ENCODE peak calls at places on chromosomes 2 and 18, in nine cellular contexts. One of them, this sample, is unnamed.

GRCh38 chr18:61466736-61467135 is 133.5 kb downstream of the CDH20 start:
- DNase-seq in COR-L47: no peak
- DNase-seq in K562: no peak
- DNase-seq in GM13977: no peak
- DNase-seq in HEK293T: no peak
- DNase-seq in transverse colon: no peak
- DNase-seq in activated CD4-positive, alpha-beta T cell treated with anti-CD3 and anti-CD28 coated beads, Interleukin-2, amount 50 U/mL, for 4 hours: no peak
- DNase-seq in naive B cell: no peak
- DNase-seq in A549: no peak
- DNase-seq in this sample: no peak

GRCh38 chr2:35526741-35527140 is 828.8 kb upstream of the CRIM1 start:
- DNase-seq in naive B cell: no peak
- DNase-seq in activated CD4-positive, alpha-beta T cell treated with anti-CD3 and anti-CD28 coated beads, Interleukin-2, amount 50 U/mL, for 4 hours: no peak
- DNase-seq in GM13977: no peak
- DNase-seq in K562: no peak
- DNase-seq in COR-L47: no peak
- DNase-seq in HEK293T: no peak
- DNase-seq in transverse colon: no peak
- DNase-seq in A549: no peak
- DNase-seq in this sample: no peak

GRCh38 chr18:63850010-63850409 is 37.5 kb upstream of the SERPINB2 start:
- DNase-seq in naive B cell: no peak
- DNase-seq in activated CD4-positive, alpha-beta T cell treated with anti-CD3 and anti-CD28 coated beads, Interleukin-2, amount 50 U/mL, for 4 hours: no peak
- DNase-seq in GM13977: peak; percentile 23
- DNase-seq in K562: no peak
- DNase-seq in A549: peak; percentile 5
- DNase-seq in COR-L47: peak; percentile 84
- DNase-seq in HEK293T: peak; percentile 9
- DNase-seq in transverse colon: no peak
- DNase-seq in this sample: peak; percentile 45

GRCh38 chr18:50203801-50204604 is 9.1 kb upstream of the MYO5B start:
- DNase-seq in A549: peak; percentile 24
- DNase-seq in HEK293T: peak; percentile 65
- DNase-seq in activated CD4-positive, alpha-beta T cell treated with anti-CD3 and anti-CD28 coated beads, Interleukin-2, amount 50 U/mL, for 4 hours: no peak
- DNase-seq in COR-L47: peak; percentile 84
- DNase-seq in K562: peak; percentile 37
- DNase-seq in naive B cell: no peak
- DNase-seq in GM13977: peak; percentile 40
- DNase-seq in transverse colon: peak; percentile 60
- DNase-seq in this sample: peak; percentile 51

GRCh38 chr2:62221141-62221540 is 25.2 kb downstream of the B3GNT2 start:
- DNase-seq in activated CD4-positive, alpha-beta T cell treated with anti-CD3 and anti-CD28 coated beads, Interleukin-2, amount 50 U/mL, for 4 hours: no peak
- DNase-seq in naive B cell: no peak
- DNase-seq in A549: no peak
- DNase-seq in K562: no peak
- DNase-seq in GM13977: no peak
- DNase-seq in HEK293T: no peak
- DNase-seq in COR-L47: peak; percentile 7
- DNase-seq in transverse colon: no peak
- DNase-seq in this sample: no peak

GRCh38 chr2:166170356-166170755 is 42.5 kb upstream of the SCN1A start:
- DNase-seq in K562: no peak
- DNase-seq in transverse colon: no peak
- DNase-seq in COR-L47: no peak
- DNase-seq in GM13977: no peak
- DNase-seq in naive B cell: no peak
- DNase-seq in activated CD4-positive, alpha-beta T cell treated with anti-CD3 and anti-CD28 coated beads, Interleukin-2, amount 50 U/mL, for 4 hours: no peak
- DNase-seq in A549: no peak
- DNase-seq in HEK293T: no peak
- DNase-seq in this sample: no peak

GRCh38 chr2:8481463-8482009 is 200.3 kb upstream of the ID2 start:
- DNase-seq in K562: no peak
- DNase-seq in HEK293T: no peak
- DNase-seq in activated CD4-positive, alpha-beta T cell treated with anti-CD3 and anti-CD28 coated beads, Interleukin-2, amount 50 U/mL, for 4 hours: no peak
- DNase-seq in GM13977: no peak
- DNase-seq in A549: no peak
- DNase-seq in COR-L47: no peak
- DNase-seq in transverse colon: no peak
- DNase-seq in naive B cell: no peak
- DNase-seq in this sample: no peak

GRCh38 chr2:240325006-240325653 is 110.3 kb upstream of the GPC1 start:
- DNase-seq in HEK293T: no peak
- DNase-seq in A549: no peak
- DNase-seq in COR-L47: no peak
- DNase-seq in transverse colon: no peak
- DNase-seq in activated CD4-positive, alpha-beta T cell treated with anti-CD3 and anti-CD28 coated beads, Interleukin-2, amount 50 U/mL, for 4 hours: no peak
- DNase-seq in naive B cell: no peak
- DNase-seq in K562: no peak
- DNase-seq in GM13977: no peak
- DNase-seq in this sample: no peak

GRCh38 chr2:190843874-190844699 is 36.5 kb upstream of the GLS start:
- DNase-seq in naive B cell: no peak
- DNase-seq in A549: peak; percentile 31
- DNase-seq in HEK293T: no peak
- DNase-seq in transverse colon: no peak
- DNase-seq in K562: no peak
- DNase-seq in activated CD4-positive, alpha-beta T cell treated with anti-CD3 and anti-CD28 coated beads, Interleukin-2, amount 50 U/mL, for 4 hours: no peak
- DNase-seq in COR-L47: no peak
- DNase-seq in GM13977: peak; percentile 58
- DNase-seq in this sample: no peak

GRCh38 chr18:23037646-23038045 is 97.6 kb upstream of the CABLES1 start:
- DNase-seq in K562: no peak
- DNase-seq in COR-L47: no peak
- DNase-seq in transverse colon: no peak
- DNase-seq in HEK293T: no peak
- DNase-seq in A549: no peak
- DNase-seq in activated CD4-positive, alpha-beta T cell treated with anti-CD3 and anti-CD28 coated beads, Interleukin-2, amount 50 U/mL, for 4 hours: no peak
- DNase-seq in GM13977: no peak
- DNase-seq in naive B cell: no peak
- DNase-seq in this sample: no peak

GRCh38 chr2:199716807-199717586 is 134.0 kb downstream of the FTCDNL1 start:
- DNase-seq in activated CD4-positive, alpha-beta T cell treated with anti-CD3 and anti-CD28 coated beads, Interleukin-2, amount 50 U/mL, for 4 hours: no peak
- DNase-seq in naive B cell: no peak
- DNase-seq in GM13977: no peak
- DNase-seq in transverse colon: no peak
- DNase-seq in A549: peak; percentile 51
- DNase-seq in HEK293T: peak; percentile 33
- DNase-seq in COR-L47: peak; percentile 44
- DNase-seq in K562: no peak
- DNase-seq in this sample: peak; percentile 50

GRCh38 chr18:66638856-66639621 is 35.1 kb upstream of the CDH19 start:
- DNase-seq in A549: no peak
- DNase-seq in COR-L47: no peak
- DNase-seq in transverse colon: no peak
- DNase-seq in GM13977: no peak
- DNase-seq in HEK293T: no peak
- DNase-seq in activated CD4-positive, alpha-beta T cell treated with anti-CD3 and anti-CD28 coated beads, Interleukin-2, amount 50 U/mL, for 4 hours: no peak
- DNase-seq in naive B cell: no peak
- DNase-seq in K562: no peak
- DNase-seq in this sample: no peak

GRCh38 chr2:10835052-10835970 is 22.7 kb upstream of the PDIA6 start:
- DNase-seq in HEK293T: peak; percentile 88
- DNase-seq in naive B cell: peak; percentile 60
- DNase-seq in K562: peak; percentile 80
- DNase-seq in A549: peak; percentile 81
- DNase-seq in COR-L47: peak; percentile 61
- DNase-seq in transverse colon: peak; percentile 88
- DNase-seq in activated CD4-positive, alpha-beta T cell treated with anti-CD3 and anti-CD28 coated beads, Interleukin-2, amount 50 U/mL, for 4 hours: peak; percentile 75
- DNase-seq in GM13977: peak; percentile 81
- DNase-seq in this sample: peak; percentile 24

GRCh38 chr2:29309090-29310054 is 194.2 kb downstream of the CLIP4 start:
- DNase-seq in transverse colon: peak; percentile 29
- DNase-seq in activated CD4-positive, alpha-beta T cell treated with anti-CD3 and anti-CD28 coated beads, Interleukin-2, amount 50 U/mL, for 4 hours: peak; percentile 15
- DNase-seq in COR-L47: peak; percentile 71
- DNase-seq in A549: peak; percentile 80
- DNase-seq in GM13977: peak; percentile 63
- DNase-seq in K562: peak; percentile 64
- DNase-seq in HEK293T: peak; percentile 62
- DNase-seq in naive B cell: peak; percentile 5
- DNase-seq in this sample: peak; percentile 61

GRCh38 chr2:182668671-182669070 is 47.4 kb upstream of the DNAJC10 start:
- DNase-seq in K562: no peak
- DNase-seq in transverse colon: peak; percentile 7
- DNase-seq in COR-L47: peak; percentile 88
- DNase-seq in GM13977: no peak
- DNase-seq in naive B cell: no peak
- DNase-seq in activated CD4-positive, alpha-beta T cell treated with anti-CD3 and anti-CD28 coated beads, Interleukin-2, amount 50 U/mL, for 4 hours: no peak
- DNase-seq in A549: no peak
- DNase-seq in HEK293T: no peak
- DNase-seq in this sample: no peak

GRCh38 chr18:48017625-48018024 is 87.2 kb upstream of the SMAD2 start:
- DNase-seq in naive B cell: no peak
- DNase-seq in GM13977: no peak
- DNase-seq in K562: no peak
- DNase-seq in A549: no peak
- DNase-seq in transverse colon: no peak
- DNase-seq in COR-L47: no peak
- DNase-seq in activated CD4-positive, alpha-beta T cell treated with anti-CD3 and anti-CD28 coated beads, Interleukin-2, amount 50 U/mL, for 4 hours: no peak
- DNase-seq in HEK293T: no peak
- DNase-seq in this sample: no peak

GRCh38 chr2:147844691-147845607 is at the start of gene ACVR2A:
- DNase-seq in activated CD4-positive, alpha-beta T cell treated with anti-CD3 and anti-CD28 coated beads, Interleukin-2, amount 50 U/mL, for 4 hours: peak; percentile 8
- DNase-seq in GM13977: peak; percentile 69
- DNase-seq in naive B cell: peak; percentile 53
- DNase-seq in transverse colon: peak; percentile 44
- DNase-seq in HEK293T: peak; percentile 50
- DNase-seq in K562: peak; percentile 68
- DNase-seq in A549: peak; percentile 42
- DNase-seq in COR-L47: peak; percentile 9
- DNase-seq in this sample: peak; percentile 45

GRCh38 chr2:1455466-1455865 is 42.2 kb downstream of the TPO start:
- DNase-seq in GM13977: no peak
- DNase-seq in naive B cell: no peak
- DNase-seq in activated CD4-positive, alpha-beta T cell treated with anti-CD3 and anti-CD28 coated beads, Interleukin-2, amount 50 U/mL, for 4 hours: no peak
- DNase-seq in HEK293T: no peak
- DNase-seq in K562: no peak
- DNase-seq in transverse colon: no peak
- DNase-seq in COR-L47: no peak
- DNase-seq in A549: no peak
- DNase-seq in this sample: no peak

GRCh38 chr2:172101707-172102158 is 967 bp downstream of the DLX2 start:
- DNase-seq in COR-L47: peak; percentile 90
- DNase-seq in activated CD4-positive, alpha-beta T cell treated with anti-CD3 and anti-CD28 coated beads, Interleukin-2, amount 50 U/mL, for 4 hours: no peak
- DNase-seq in HEK293T: no peak
- DNase-seq in K562: no peak
- DNase-seq in naive B cell: no peak
- DNase-seq in GM13977: peak; percentile 27
- DNase-seq in transverse colon: no peak
- DNase-seq in A549: no peak
- DNase-seq in this sample: no peak

This sample was measured in COLO829.